ENCODE peak calls at places on chromosome 2, in four cellular contexts. Z, R, P and O are unnamed samples.

GRCh38 chr2:235366847-235367246 is 127.0 kb upstream of the AGAP1 start:
- DNase-seq in Z (no peak), R (peak; percentile 41), P (no peak), O (no peak)

GRCh38 chr2:145091011-145091744 is 571.3 kb upstream of the ZEB2 start:
- DNase-seq in Z (peak; percentile 89), R (no peak), P (no peak), O (no peak)

GRCh38 chr2:168673265-168674222 is 128.9 kb upstream of the NOSTRIN start:
- DNase-seq in Z (no peak), R (no peak), P (no peak), O (no peak)

GRCh38 chr2:168687314-168687713 is 115.1 kb upstream of the NOSTRIN start:
- DNase-seq in Z (peak; percentile 36), R (peak; percentile 27), P (no peak), O (no peak)

GRCh38 chr2:231037202-231037730 is at the start of gene C2orf72:
- DNase-seq in Z (no peak), R (no peak), P (no peak), O (no peak)

GRCh38 chr2:235514627-235515363 is 21.0 kb downstream of the AGAP1 start:
- DNase-seq in Z (no peak), R (peak; percentile 52), P (no peak), O (no peak)

GRCh38 chr2:22355816-22356433 is 1029.1 kb upstream of the KLHL29 start:
- DNase-seq in Z (no peak), R (peak; percentile 15), P (no peak), O (no peak)

GRCh38 chr2:32832821-32833220 is 113.9 kb upstream of the LTBP1 start:
- DNase-seq in Z (peak; percentile 83), R (peak; percentile 4), P (peak; percentile 36), O (peak; percentile 70)

GRCh38 chr2:8152392-8153257 is 529.2 kb upstream of the ID2 start:
- DNase-seq in Z (no peak), R (no peak), P (no peak), O (no peak)

GRCh38 chr2:159711562-159712193 is 628 bp upstream of the MARCHF7 start:
- DNase-seq in Z (no peak), R (peak; percentile 66), P (no peak), O (no peak)

GRCh38 chr2:161990741-161991140 is 83.3 kb downstream of the DPP4 start:
- DNase-seq in Z (peak; percentile 96), R (peak; percentile 91), P (peak; percentile 79), O (peak; percentile 88)

GRCh38 chr2:227653419-227653818 is 13.2 kb upstream of the SCYGR5 start:
- DNase-seq in Z (peak; percentile 32), R (peak; percentile 83), P (no peak), O (peak; percentile 71)

GRCh38 chr2:44768438-44769236 is 172.9 kb upstream of the SIX3 start:
- DNase-seq in Z (no peak), R (no peak), P (no peak), O (no peak)

GRCh38 chr2:23436346-23437099 is 51.5 kb downstream of the KLHL29 start:
- DNase-seq in Z (peak; percentile 51), R (no peak), P (no peak), O (no peak)

GRCh38 chr2:196987654-196988364 is 61.3 kb upstream of the PGAP1 start:
- DNase-seq in Z (peak; percentile 98), R (peak; percentile 99), P (peak; percentile 83), O (peak; percentile 94)

GRCh38 chr2:5690718-5691658 is 1.2 kb upstream of the SOX11 start:
- DNase-seq in Z (peak; percentile 78), R (no peak), P (no peak), O (no peak)

GRCh38 chr2:5690231-5690630 is 2.0 kb upstream of the SOX11 start:
- DNase-seq in Z (peak; percentile 46), R (no peak), P (no peak), O (no peak)

GRCh38 chr2:5692561-5693287 is 540 bp downstream of the SOX11 start:
- DNase-seq in Z (peak; percentile 72), R (no peak), P (no peak), O (no peak)

GRCh38 chr2:5693288-5694015 is 1.3 kb downstream of the SOX11 start:
- DNase-seq in Z (peak; percentile 44), R (no peak), P (no peak), O (no peak)

DNA sequence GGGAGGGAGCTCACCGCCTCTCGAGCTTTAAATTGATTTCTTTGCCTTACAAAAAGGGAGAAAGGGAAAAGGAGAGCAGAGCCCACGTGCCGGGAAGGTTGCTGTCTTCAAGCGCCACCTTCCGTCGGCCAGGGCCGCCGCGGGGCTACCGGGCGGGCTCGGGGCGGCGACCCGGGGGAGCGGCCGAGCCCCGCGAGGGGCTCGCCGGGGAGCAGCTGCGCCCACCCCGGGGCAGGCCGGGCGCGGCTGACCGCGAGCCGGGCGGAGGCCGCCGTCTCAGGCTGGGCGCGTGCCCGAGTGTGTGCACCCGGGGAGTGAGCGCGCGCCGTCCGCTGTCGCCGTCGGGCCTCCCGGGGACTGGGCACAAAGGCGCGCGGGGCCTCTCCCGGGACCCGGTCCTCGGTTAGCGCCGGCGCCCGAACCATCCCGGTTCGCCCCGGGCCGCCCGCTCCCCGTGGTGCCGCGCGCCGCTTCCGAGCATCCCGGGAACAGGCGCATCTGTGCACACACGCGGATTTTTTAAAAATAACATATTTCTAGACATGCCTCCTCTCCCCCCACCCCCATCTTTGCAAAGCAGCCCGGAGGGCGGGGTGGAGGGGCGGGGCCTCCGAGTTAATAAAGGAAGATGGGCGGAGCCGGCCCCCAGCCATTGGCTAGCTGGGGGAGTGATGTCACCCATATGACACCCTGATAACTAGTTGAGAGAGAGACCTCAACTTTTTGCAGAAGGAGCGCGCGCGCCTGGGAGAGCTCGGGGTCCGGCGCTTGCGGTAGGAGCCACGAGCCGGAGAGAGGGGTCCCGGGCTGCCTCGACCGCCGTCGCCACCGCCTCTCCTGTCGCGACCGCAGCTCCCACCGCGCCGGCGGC is at the start of gene SOX11:
- DNase-seq in Z (peak; percentile 95), R (no peak), P (peak; percentile 86), O (peak; percentile 80)
- H3K4me3 ChIP-seq in Z (peak within 1 kb of the TSS; percentile 48), R (no peak within 1 kb of the TSS), P (peak within 1 kb of the TSS; percentile 78), O (peak within 1 kb of the TSS; percentile 77)

GRCh38 chr2:201126308-201127127 is 10.6 kb downstream of the CFLAR start:
- DNase-seq in Z (peak; percentile 65), R (no peak), P (no peak), O (no peak)
- H3K4me3 ChIP-seq in Z (peak overlapping the region; percentile 4), R (no peak overlapping the region), P (no peak overlapping the region), O (no peak overlapping the region)

DNA sequence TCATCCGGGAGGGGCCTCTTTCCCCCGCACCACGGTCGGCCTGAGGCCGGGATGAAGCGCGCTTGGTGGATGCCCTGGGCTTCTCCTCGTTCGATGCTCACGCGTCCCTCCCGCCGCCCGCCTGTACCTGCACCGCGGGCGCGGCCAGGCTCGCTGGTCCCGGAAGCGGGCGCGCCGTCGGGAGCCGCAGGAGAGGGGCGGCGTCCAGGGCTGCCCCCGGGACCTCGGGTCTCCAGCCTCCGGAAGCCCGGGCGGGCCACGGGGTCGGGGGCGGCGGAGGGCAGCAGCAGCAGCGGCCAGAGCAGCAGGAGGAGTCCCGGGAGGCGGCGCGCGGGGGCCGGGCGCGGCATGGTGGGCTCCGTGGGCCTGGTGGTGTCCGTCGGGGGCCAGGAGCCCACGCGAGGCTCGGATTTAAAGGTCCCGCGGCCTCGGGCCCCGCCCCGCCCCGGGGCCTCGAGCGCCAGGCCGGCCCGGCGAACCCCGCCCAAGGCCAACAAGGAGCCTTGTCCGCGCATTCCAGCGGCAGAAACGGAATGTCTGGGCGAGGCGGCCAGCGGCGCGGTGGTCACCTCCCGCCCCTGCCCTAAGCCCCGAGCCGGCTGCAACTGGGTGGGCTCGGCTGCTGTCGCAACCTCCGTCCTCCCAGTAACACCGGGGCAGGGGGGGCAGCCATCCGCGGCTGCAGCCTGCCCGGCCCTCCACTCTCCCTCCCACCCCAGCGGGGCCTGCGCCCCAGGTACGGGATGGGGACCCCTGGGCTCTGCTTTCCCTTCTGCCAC is at the start of gene MATN3:
- DNase-seq in Z (peak; percentile 61), R (no peak), P (no peak), O (no peak)
- H3K4me3 ChIP-seq in Z (peak within 1 kb of the TSS; percentile 30), R (peak within 1 kb of the TSS; percentile 42), P (peak within 1 kb of the TSS; percentile 58), O (peak within 1 kb of the TSS; percentile 46)

DNA sequence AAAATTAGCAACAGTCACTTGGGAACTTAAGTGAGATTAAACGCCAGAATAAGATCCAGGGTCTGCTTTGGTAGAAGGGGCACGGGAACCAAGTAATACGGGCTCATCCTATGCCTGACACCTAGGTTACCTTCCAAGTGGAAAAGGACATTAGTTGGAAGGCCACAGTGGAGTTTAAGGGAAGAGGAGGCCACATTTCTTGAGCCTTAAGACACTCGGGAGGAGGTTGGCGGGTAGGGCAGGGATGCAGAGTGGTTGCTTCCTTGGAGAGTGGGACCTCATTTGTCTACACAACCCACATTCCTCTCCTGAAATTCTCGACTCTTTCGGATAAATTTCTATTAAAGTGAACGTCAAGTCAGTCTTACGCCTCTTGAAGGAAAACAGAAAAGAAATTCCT is 510 bp upstream of the DNAH6 start:
- DNase-seq in Z (no peak), R (no peak), P (no peak), O (no peak)
- H3K4me3 ChIP-seq in Z (peak overlapping the region; percentile 4), R (no peak overlapping the region), P (peak overlapping the region; percentile 65), O (peak overlapping the region; percentile 65)

DNA sequence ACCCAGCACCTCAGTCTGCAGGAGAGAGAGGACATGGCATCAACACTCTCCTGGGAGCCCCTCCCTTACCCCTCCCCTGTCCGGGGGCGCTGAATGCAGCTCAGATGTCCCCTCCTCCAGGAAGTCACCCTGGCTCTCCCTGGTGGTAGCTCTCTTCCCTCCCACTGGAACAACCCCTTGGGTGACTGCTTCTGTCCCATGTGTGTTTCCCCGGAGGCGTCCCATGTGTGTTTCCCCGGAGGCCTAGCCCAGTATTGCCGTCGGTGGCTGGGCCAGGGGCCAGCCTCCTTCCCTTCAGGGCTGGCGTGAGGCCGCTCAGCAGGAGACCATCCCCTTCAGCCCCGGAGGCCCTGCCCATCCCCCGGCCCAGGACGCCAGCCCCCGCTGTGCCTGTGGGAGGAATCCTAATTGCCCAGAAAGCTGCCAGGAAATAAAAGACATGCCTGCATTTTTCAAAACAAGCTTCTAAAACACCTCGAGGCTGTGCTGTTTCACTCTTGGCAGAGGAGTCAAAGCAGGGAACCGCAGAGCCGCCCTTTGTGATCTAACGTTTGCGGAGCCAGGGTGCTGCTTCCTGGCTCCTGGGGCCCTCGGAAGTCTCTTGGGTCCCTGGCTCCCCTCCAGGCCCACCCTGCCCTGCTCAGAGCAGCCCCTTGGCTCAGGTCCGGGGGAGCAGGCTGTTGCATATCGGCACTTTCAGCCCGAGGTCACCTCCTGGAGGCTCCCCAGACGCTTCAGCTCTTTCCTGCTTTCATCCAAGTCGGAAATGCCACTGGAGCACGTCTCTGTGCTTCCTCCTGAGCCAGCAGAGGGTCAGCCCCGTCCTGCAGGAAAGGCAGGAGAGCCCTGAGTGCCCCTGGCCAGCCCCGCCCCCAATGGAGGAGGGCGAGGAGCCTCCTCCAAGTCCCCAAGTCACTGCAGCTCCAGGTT is 11.4 kb downstream of the SNED1 start:
- DNase-seq in Z (peak; percentile 86), R (peak; percentile 23), P (peak; percentile 15), O (peak; percentile 36)
- H3K4me3 ChIP-seq in Z (peak overlapping the region; percentile 29), R (peak overlapping the region; percentile 7), P (peak overlapping the region; percentile 32), O (peak overlapping the region; percentile 29)

GRCh38 chr2:40020997-40021396 is 241.9 kb upstream of the THUMPD2 start:
- DNase-seq in Z (no peak), R (no peak), P (no peak), O (no peak)
- H3K4me3 ChIP-seq in Z (no peak overlapping the region), R (no peak overlapping the region), P (no peak overlapping the region), O (no peak overlapping the region)

GRCh38 chr2:62292190-62292589 is 96.3 kb downstream of the B3GNT2 start:
- DNase-seq in Z (peak; percentile 80), R (peak; percentile 54), P (no peak), O (no peak)
- H3K4me3 ChIP-seq in Z (no peak overlapping the region), R (no peak overlapping the region), P (no peak overlapping the region), O (no peak overlapping the region)